ENCODE peak calls at places on chromosomes 7 and 10, in seven cellular contexts. J is H9, U is colonic mucosa, O is fibroblast of mammary gland, D is right atrium auricular region, N is brain microvascular endothelial cell, M is GM20000. L is an unnamed sample.

GRCh38 chr7:114444196-114444595 is 29.6 kb downstream of the FOXP2 start:
- DNase-seq in N (no peak), M (no peak), J (no peak), O (no peak), U (no peak), D (no peak), L (no peak)

GRCh38 chr10:34449836-34450235 is 365.3 kb downstream of the PARD3 start:
- DNase-seq in D (no peak), M (no peak), J (no peak), N (no peak), U (no peak), O (peak; percentile 46), L (no peak)

GRCh38 chr7:51428226-51428887 is 111.7 kb upstream of the COBL start:
- DNase-seq in D (no peak), U (no peak), N (peak; percentile 11), O (peak; percentile 5), J (no peak), M (no peak), L (no peak)

GRCh38 chr10:8305871-8306652 is 251.6 kb downstream of the GATA3 start:
- DNase-seq in O (no peak), M (no peak), D (no peak), N (no peak), U (no peak), J (no peak), L (no peak)

GRCh38 chr10:122992031-122992585 is 11.9 kb downstream of the PSTK start:
- DNase-seq in D (no peak), U (no peak), O (no peak), J (no peak), N (no peak), M (no peak), L (no peak)

GRCh38 chr7:37578350-37578749 is 105.2 kb upstream of the GPR141 start:
- DNase-seq in O (no peak), D (no peak), N (no peak), U (no peak), J (no peak), M (no peak), L (no peak)

GRCh38 chr7:138603549-138604324 is 97.4 kb downstream of the SVOPL start:
- DNase-seq in U (no peak), D (no peak), O (peak; percentile 6), N (peak; percentile 13), M (no peak), J (no peak), L (no peak)

GRCh38 chr7:26397326-26397725 is 105.7 kb downstream of the SNX10 start:
- DNase-seq in U (no peak), O (no peak), J (no peak), N (no peak), M (no peak), D (no peak), L (no peak)

GRCh38 chr7:102063736-102064135 is 222.9 kb upstream of the SH2B2 start:
- DNase-seq in U (peak; percentile 89), O (peak; percentile 33), D (no peak), N (peak; percentile 23), M (no peak), J (peak; percentile 80), L (no peak)
- TF ChIP-seq CTCF in U (no peak), O (no peak), D (no peak), N (no peak), M (no peak), J (no peak), L (no peak)

GRCh38 chr10:88879754-88880286 is at the start of gene STAMBPL1:
- DNase-seq in M (peak; percentile 77), O (peak; percentile 12), D (no peak), U (peak; percentile 70), N (no peak), J (no peak), L (peak; percentile 74)

GRCh38 chr10:88881335-88881734 is 1.3 kb downstream of the STAMBPL1 start:
- DNase-seq in U (no peak), J (no peak), D (no peak), O (peak; percentile 29), N (no peak), M (no peak), L (no peak)

GRCh38 chr10:88883443-88883799 is 3.4 kb downstream of the STAMBPL1 start:
- DNase-seq in O (no peak), M (no peak), N (no peak), D (no peak), J (no peak), U (no peak), L (no peak)

GRCh38 chr10:88881922-88882645 is 2.0 kb downstream of the STAMBPL1 start:
- DNase-seq in U (no peak), O (no peak), D (no peak), J (no peak), M (no peak), N (no peak), L (no peak)

DNA sequence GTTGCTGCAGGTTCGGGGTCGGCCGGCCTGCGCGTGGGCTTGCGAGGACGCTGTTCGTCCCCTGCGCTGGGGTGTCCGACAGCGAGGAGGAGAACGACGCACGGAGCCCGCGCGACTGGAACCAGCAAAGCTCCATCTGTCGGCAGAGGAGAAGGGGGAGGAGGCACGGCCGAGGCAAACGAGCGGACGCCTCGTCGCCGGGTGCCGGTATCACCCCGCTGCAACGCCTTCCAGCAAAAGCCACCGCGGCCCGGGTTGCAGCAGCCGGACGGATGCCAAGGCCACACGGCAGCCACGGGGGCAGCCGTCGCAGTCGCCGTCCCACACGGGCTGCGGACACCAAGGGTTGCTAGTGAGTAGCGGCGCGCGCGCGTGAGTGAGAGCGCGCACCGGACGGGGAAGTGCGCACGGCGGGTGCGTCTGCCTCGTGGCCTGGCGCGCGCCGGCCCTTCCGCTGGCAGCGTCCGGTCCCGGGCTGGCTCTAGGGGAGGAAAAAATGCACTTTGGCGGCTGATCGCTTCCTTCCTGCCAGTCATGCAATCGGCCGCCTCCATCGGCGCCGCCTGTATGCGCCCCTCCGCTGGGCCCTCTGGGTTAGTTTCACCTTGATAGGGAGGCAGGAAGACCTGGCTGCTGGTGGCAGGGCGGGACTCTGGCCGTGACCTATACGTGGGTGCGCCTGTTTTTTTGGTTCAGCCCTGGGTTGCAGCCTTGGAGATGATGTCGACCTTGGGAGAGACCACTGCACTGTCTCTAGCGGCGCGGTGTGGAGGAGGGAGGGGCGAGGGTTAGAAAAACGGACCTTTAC is 446 bp downstream of the STAMBPL1 start:
- DNase-seq in N (peak; percentile 62), U (peak; percentile 83), O (peak; percentile 78), D (peak; percentile 88), M (peak; percentile 81), J (peak; percentile 79), L (peak; percentile 77)
- TF ChIP-seq CTCF in N (peak; percentile 48), U (no peak), O (no peak), D (peak; percentile 55), M (no peak), J (peak; percentile 21), L (peak; percentile 27)

GRCh38 chr10:81872206-81872605 is 2.8 kb upstream of the NRG3 start:
- DNase-seq in D (no peak), O (no peak), J (no peak), M (no peak), N (peak; percentile 48), U (no peak), L (no peak)

GRCh38 chr10:81873231-81873931 is 1.6 kb upstream of the NRG3 start:
- DNase-seq in D (no peak), N (no peak), M (no peak), U (no peak), O (no peak), J (no peak), L (no peak)

GRCh38 chr10:81875680-81876252 is 772 bp downstream of the NRG3 start:
- DNase-seq in M (no peak), O (no peak), U (no peak), J (no peak), D (no peak), N (no peak), L (no peak)

GRCh38 chr10:81874878-81875679 is at the start of gene NRG3:
- DNase-seq in D (no peak), N (no peak), J (no peak), M (peak; percentile 41), O (no peak), U (no peak), L (no peak)

GRCh38 chr10:81873932-81874816 is 820 bp upstream of the NRG3 start:
- DNase-seq in M (peak; percentile 46), U (peak; percentile 20), O (peak; percentile 2), J (peak; percentile 85), D (no peak), N (peak; percentile 37), L (peak; percentile 88)
- TF ChIP-seq CTCF in M (no peak), U (no peak), O (no peak), J (peak; percentile 16), D (no peak), N (no peak), L (peak; percentile 15)

GRCh38 chr7:68250143-68250542 is 1253.5 kb downstream of the TYW1 start:
- DNase-seq in M (no peak), N (no peak), O (no peak), D (no peak), U (no peak), J (peak; percentile 28), L (no peak)
- TF ChIP-seq CTCF in M (no peak), N (no peak), O (no peak), D (no peak), U (no peak), J (peak; percentile 35), L (peak; percentile 31)

L was measured in type B pancreatic cell.